ENCODE peak calls at places on chromosomes 12 and 14, in ten cellular contexts. One of them, this sample, is unnamed.

GRCh38 chr14:55220230-55220629 is 28.8 kb upstream of the DLGAP5 start:
- DNase-seq in stomach: no peak
- DNase-seq in retinal pigment epithelial cell: no peak
- DNase-seq in IMR-90: no peak
- DNase-seq in cardiac fibroblast: peak
- DNase-seq in fibroblast of mammary gland: peak
- DNase-seq in tibial artery: no peak
- DNase-seq in NB4: no peak
- DNase-seq in left ventricle myocardium inferior: no peak
- DNase-seq in AG10803: no peak
- DNase-seq in this sample: no peak

GRCh38 chr14:105862581-105863239 is 336.3 kb downstream of the TMEM121 start:
- DNase-seq in fibroblast of mammary gland: no peak
- DNase-seq in cardiac fibroblast: no peak
- DNase-seq in stomach: peak
- DNase-seq in retinal pigment epithelial cell: no peak
- DNase-seq in tibial artery: peak
- DNase-seq in AG10803: no peak
- DNase-seq in left ventricle myocardium inferior: no peak
- DNase-seq in IMR-90: no peak
- DNase-seq in NB4: no peak
- DNase-seq in this sample: no peak

GRCh38 chr12:101474248-101474647 is 888 bp upstream of the SPIC start:
- DNase-seq in retinal pigment epithelial cell: no peak
- DNase-seq in stomach: no peak
- DNase-seq in tibial artery: no peak
- DNase-seq in left ventricle myocardium inferior: no peak
- DNase-seq in fibroblast of mammary gland: no peak
- DNase-seq in NB4: no peak
- DNase-seq in cardiac fibroblast: no peak
- DNase-seq in IMR-90: no peak
- DNase-seq in AG10803: no peak
- DNase-seq in this sample: no peak

GRCh38 chr14:53354331-53354730 is 201.2 kb upstream of the DDHD1 start:
- DNase-seq in NB4: no peak
- DNase-seq in tibial artery: no peak
- DNase-seq in left ventricle myocardium inferior: no peak
- DNase-seq in stomach: no peak
- DNase-seq in fibroblast of mammary gland: no peak
- DNase-seq in retinal pigment epithelial cell: no peak
- DNase-seq in AG10803: no peak
- DNase-seq in IMR-90: no peak
- DNase-seq in cardiac fibroblast: no peak
- DNase-seq in this sample: peak

GRCh38 chr14:105315211-105315721 is 718 bp downstream of the PACS2 start:
- DNase-seq in AG10803: peak
- DNase-seq in stomach: peak
- DNase-seq in NB4: peak
- DNase-seq in tibial artery: peak
- DNase-seq in retinal pigment epithelial cell: no peak
- DNase-seq in IMR-90: no peak
- DNase-seq in left ventricle myocardium inferior: no peak
- DNase-seq in fibroblast of mammary gland: no peak
- DNase-seq in cardiac fibroblast: no peak
- DNase-seq in this sample: peak

GRCh38 chr12:103930787-103931536 is 752 bp downstream of the HSP90B1 start:
- DNase-seq in fibroblast of mammary gland: peak
- DNase-seq in tibial artery: peak
- DNase-seq in cardiac fibroblast: peak
- DNase-seq in IMR-90: peak
- DNase-seq in retinal pigment epithelial cell: no peak
- DNase-seq in AG10803: peak
- DNase-seq in NB4: peak
- DNase-seq in left ventricle myocardium inferior: peak
- DNase-seq in stomach: peak
- DNase-seq in this sample: peak

GRCh38 chr14:77105554-77105953 is 7.5 kb downstream of the CIPC start:
- DNase-seq in cardiac fibroblast: no peak
- DNase-seq in stomach: no peak
- DNase-seq in NB4: no peak
- DNase-seq in left ventricle myocardium inferior: no peak
- DNase-seq in IMR-90: no peak
- DNase-seq in fibroblast of mammary gland: no peak
- DNase-seq in AG10803: no peak
- DNase-seq in retinal pigment epithelial cell: no peak
- DNase-seq in tibial artery: no peak
- DNase-seq in this sample: no peak

GRCh38 chr12:123142948-123143752 is 7.7 kb downstream of the PITPNM2 start:
- DNase-seq in NB4: peak
- DNase-seq in fibroblast of mammary gland: no peak
- DNase-seq in stomach: no peak
- DNase-seq in cardiac fibroblast: no peak
- DNase-seq in IMR-90: no peak
- DNase-seq in AG10803: no peak
- DNase-seq in retinal pigment epithelial cell: peak
- DNase-seq in left ventricle myocardium inferior: no peak
- DNase-seq in tibial artery: no peak
- DNase-seq in this sample: no peak

GRCh38 chr14:21902561-21903199 is 229.1 kb upstream of the OR4E1 start:
- DNase-seq in cardiac fibroblast: no peak
- DNase-seq in left ventricle myocardium inferior: no peak
- DNase-seq in fibroblast of mammary gland: peak
- DNase-seq in stomach: no peak
- DNase-seq in retinal pigment epithelial cell: no peak
- DNase-seq in IMR-90: no peak
- DNase-seq in NB4: no peak
- DNase-seq in tibial artery: no peak
- DNase-seq in AG10803: no peak
- DNase-seq in this sample: no peak

GRCh38 chr14:24300326-24300980 is 803 bp downstream of the NOP9 start:
- DNase-seq in retinal pigment epithelial cell: no peak
- DNase-seq in IMR-90: no peak
- DNase-seq in AG10803: no peak
- DNase-seq in fibroblast of mammary gland: no peak
- DNase-seq in cardiac fibroblast: no peak
- DNase-seq in stomach: no peak
- DNase-seq in left ventricle myocardium inferior: no peak
- DNase-seq in tibial artery: no peak
- DNase-seq in NB4: no peak
- DNase-seq in this sample: no peak

GRCh38 chr14:22560638-22561365 is 28.2 kb downstream of the DAD1 start:
- DNase-seq in tibial artery: no peak
- DNase-seq in cardiac fibroblast: no peak
- DNase-seq in IMR-90: no peak
- DNase-seq in retinal pigment epithelial cell: no peak
- DNase-seq in fibroblast of mammary gland: no peak
- DNase-seq in stomach: peak
- DNase-seq in left ventricle myocardium inferior: no peak
- DNase-seq in AG10803: no peak
- DNase-seq in NB4: peak
- DNase-seq in this sample: no peak

GRCh38 chr12:49903700-49904423 is at the start of gene FAIM2:
- DNase-seq in fibroblast of mammary gland: peak
- DNase-seq in tibial artery: peak
- DNase-seq in NB4: no peak
- DNase-seq in cardiac fibroblast: peak
- DNase-seq in IMR-90: peak
- DNase-seq in retinal pigment epithelial cell: no peak
- DNase-seq in AG10803: peak
- DNase-seq in left ventricle myocardium inferior: peak
- DNase-seq in stomach: no peak
- DNase-seq in this sample: peak

GRCh38 chr12:102964872-102965271 is 7.4 kb downstream of the ASCL1 start:
- DNase-seq in tibial artery: no peak
- DNase-seq in fibroblast of mammary gland: no peak
- DNase-seq in AG10803: no peak
- DNase-seq in left ventricle myocardium inferior: no peak
- DNase-seq in retinal pigment epithelial cell: no peak
- DNase-seq in NB4: no peak
- DNase-seq in IMR-90: no peak
- DNase-seq in cardiac fibroblast: no peak
- DNase-seq in stomach: peak
- DNase-seq in this sample: no peak

GRCh38 chr12:43444940-43445564 is 107.0 kb downstream of the ADAMTS20 start:
- DNase-seq in tibial artery: peak
- DNase-seq in NB4: peak
- DNase-seq in AG10803: peak
- DNase-seq in retinal pigment epithelial cell: peak
- DNase-seq in fibroblast of mammary gland: peak
- DNase-seq in IMR-90: peak
- DNase-seq in stomach: peak
- DNase-seq in cardiac fibroblast: peak
- DNase-seq in left ventricle myocardium inferior: no peak
- DNase-seq in this sample: peak

GRCh38 chr12:53613821-53614220 is 12.4 kb downstream of the ATF7 start:
- DNase-seq in fibroblast of mammary gland: peak
- DNase-seq in left ventricle myocardium inferior: no peak
- DNase-seq in IMR-90: peak
- DNase-seq in stomach: no peak
- DNase-seq in NB4: no peak
- DNase-seq in tibial artery: no peak
- DNase-seq in AG10803: peak
- DNase-seq in cardiac fibroblast: peak
- DNase-seq in retinal pigment epithelial cell: no peak
- DNase-seq in this sample: peak

GRCh38 chr14:92990456-92991430 is 67.8 kb downstream of the CHGA start:
- DNase-seq in retinal pigment epithelial cell: no peak
- DNase-seq in NB4: no peak
- DNase-seq in left ventricle myocardium inferior: peak
- DNase-seq in cardiac fibroblast: no peak
- DNase-seq in tibial artery: no peak
- DNase-seq in stomach: no peak
- DNase-seq in IMR-90: no peak
- DNase-seq in AG10803: no peak
- DNase-seq in fibroblast of mammary gland: no peak
- DNase-seq in this sample: no peak

GRCh38 chr14:21408152-21408551 is 24.3 kb upstream of the SUPT16H start:
- DNase-seq in IMR-90: peak
- DNase-seq in fibroblast of mammary gland: peak
- DNase-seq in tibial artery: no peak
- DNase-seq in retinal pigment epithelial cell: peak
- DNase-seq in stomach: no peak
- DNase-seq in AG10803: peak
- DNase-seq in cardiac fibroblast: peak
- DNase-seq in NB4: no peak
- DNase-seq in left ventricle myocardium inferior: no peak
- DNase-seq in this sample: peak

GRCh38 chr12:2382391-2383155 is 329.8 kb downstream of the CACNA1C start:
- DNase-seq in stomach: no peak
- DNase-seq in left ventricle myocardium inferior: no peak
- DNase-seq in AG10803: peak
- DNase-seq in retinal pigment epithelial cell: no peak
- DNase-seq in IMR-90: peak
- DNase-seq in NB4: peak
- DNase-seq in fibroblast of mammary gland: peak
- DNase-seq in cardiac fibroblast: peak
- DNase-seq in tibial artery: no peak
- DNase-seq in this sample: peak
- TF ChIP-seq CTCF in stomach: no peak
- TF ChIP-seq CTCF in left ventricle myocardium inferior: peak
- TF ChIP-seq CTCF in AG10803: no peak
- TF ChIP-seq CTCF in retinal pigment epithelial cell: no peak
- TF ChIP-seq CTCF in IMR-90: peak
- TF ChIP-seq CTCF in NB4: no peak
- TF ChIP-seq CTCF in fibroblast of mammary gland: no peak
- TF ChIP-seq CTCF in cardiac fibroblast: no peak
- TF ChIP-seq CTCF in tibial artery: no peak
- TF ChIP-seq CTCF in this sample: no peak

DNA sequence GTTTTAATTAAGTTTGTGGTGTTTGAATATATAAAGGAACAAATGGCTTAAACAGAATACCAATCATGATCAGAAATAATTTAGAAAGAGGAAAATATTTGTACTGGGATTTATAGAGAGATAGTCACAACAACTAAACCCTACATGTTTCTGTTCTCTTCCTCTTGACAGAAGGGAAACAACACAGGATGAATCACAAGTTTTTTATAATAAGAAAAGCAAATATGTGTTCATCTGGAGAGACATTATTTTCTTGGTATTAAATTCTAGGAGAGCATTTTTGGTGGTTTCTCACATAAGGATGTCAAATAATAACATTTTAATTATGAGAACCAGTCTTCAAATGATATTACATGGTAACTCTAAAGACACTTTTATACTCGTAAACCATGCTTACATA is 232.9 kb upstream of the PKP2 start:
- DNase-seq in IMR-90: no peak
- DNase-seq in tibial artery: no peak
- DNase-seq in left ventricle myocardium inferior: no peak
- DNase-seq in stomach: no peak
- DNase-seq in fibroblast of mammary gland: no peak
- DNase-seq in NB4: no peak
- DNase-seq in cardiac fibroblast: no peak
- DNase-seq in retinal pigment epithelial cell: no peak
- DNase-seq in AG10803: no peak
- DNase-seq in this sample: no peak
- H3K4me3 ChIP-seq in IMR-90: no peak
- H3K4me3 ChIP-seq in tibial artery: no peak
- H3K4me3 ChIP-seq in left ventricle myocardium inferior: no peak
- H3K4me3 ChIP-seq in stomach: no peak
- H3K4me3 ChIP-seq in fibroblast of mammary gland: no peak
- H3K4me3 ChIP-seq in NB4: no peak
- H3K4me3 ChIP-seq in cardiac fibroblast: no peak
- H3K4me3 ChIP-seq in retinal pigment epithelial cell: no peak
- H3K4me3 ChIP-seq in AG10803: no peak
- H3K4me3 ChIP-seq in this sample: no peak

DNA sequence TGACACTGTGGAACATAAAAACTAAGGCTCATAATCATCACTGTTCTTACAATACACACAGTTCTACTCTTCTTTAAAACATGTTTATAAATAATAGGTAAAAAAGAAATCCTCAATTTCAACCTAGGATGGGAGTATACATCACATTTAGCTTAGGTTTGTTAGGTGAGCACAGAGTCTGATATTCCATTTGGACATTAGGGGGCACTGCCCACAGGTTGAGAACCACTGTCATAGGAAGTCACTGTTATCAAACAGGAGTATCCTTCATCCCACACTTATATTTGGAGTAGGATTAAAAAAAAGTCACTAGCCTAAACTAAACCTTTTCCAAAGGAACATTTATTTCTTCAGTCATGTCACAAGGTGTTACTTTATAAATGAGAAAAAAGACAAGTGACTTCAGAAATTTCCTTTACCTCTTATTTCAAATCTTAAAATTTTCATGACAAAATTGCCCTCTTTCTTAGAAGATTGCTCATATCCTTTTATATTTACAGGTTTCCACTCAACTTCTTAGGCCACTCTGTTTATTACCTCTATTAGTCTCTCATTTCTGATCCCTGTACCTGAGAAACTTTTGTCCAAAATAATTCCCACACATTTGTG is 240.6 kb downstream of the CPNE8 start:
- DNase-seq in tibial artery: no peak
- DNase-seq in NB4: peak
- DNase-seq in cardiac fibroblast: peak
- DNase-seq in stomach: no peak
- DNase-seq in IMR-90: no peak
- DNase-seq in retinal pigment epithelial cell: no peak
- DNase-seq in left ventricle myocardium inferior: no peak
- DNase-seq in AG10803: peak
- DNase-seq in fibroblast of mammary gland: peak
- DNase-seq in this sample: peak
- TF ChIP-seq CTCF in tibial artery: no peak
- TF ChIP-seq CTCF in NB4: peak
- TF ChIP-seq CTCF in cardiac fibroblast: peak
- TF ChIP-seq CTCF in stomach: no peak
- TF ChIP-seq CTCF in IMR-90: no peak
- TF ChIP-seq CTCF in retinal pigment epithelial cell: peak
- TF ChIP-seq CTCF in left ventricle myocardium inferior: peak
- TF ChIP-seq CTCF in AG10803: peak
- TF ChIP-seq CTCF in fibroblast of mammary gland: peak
- TF ChIP-seq CTCF in this sample: peak

GRCh38 chr12:41228066-41228820 is 40.1 kb downstream of the PDZRN4 start:
- DNase-seq in AG10803: no peak
- DNase-seq in cardiac fibroblast: no peak
- DNase-seq in fibroblast of mammary gland: no peak
- DNase-seq in IMR-90: no peak
- DNase-seq in tibial artery: no peak
- DNase-seq in stomach: no peak
- DNase-seq in retinal pigment epithelial cell: no peak
- DNase-seq in NB4: no peak
- DNase-seq in left ventricle myocardium inferior: no peak
- DNase-seq in this sample: no peak
- H3K4me3 ChIP-seq in AG10803: no peak
- H3K4me3 ChIP-seq in cardiac fibroblast: no peak
- H3K4me3 ChIP-seq in fibroblast of mammary gland: no peak
- H3K4me3 ChIP-seq in IMR-90: no peak
- H3K4me3 ChIP-seq in tibial artery: no peak
- H3K4me3 ChIP-seq in stomach: no peak
- H3K4me3 ChIP-seq in retinal pigment epithelial cell: no peak
- H3K4me3 ChIP-seq in NB4: no peak
- H3K4me3 ChIP-seq in left ventricle myocardium inferior: no peak
- H3K4me3 ChIP-seq in this sample: no peak

This sample was measured in fibroblast of the aortic adventitia.